ENCODE peak calls at places on chromosomes 4 and X, in nine cellular contexts. O, U, H, J, L, G, F, E and W are unnamed samples.

GRCh38 chrX:87526281-87526680 is 8.7 kb downstream of the KLHL4 start:
- DNase-seq in H (no peak), F (no peak), O (no peak), E (no peak), J (no peak), L (no peak), G (no peak), U (no peak), W (no peak)

GRCh38 chrX:18424482-18425198 is 768 bp upstream of the CDKL5 start:
- DNase-seq in J (no peak), L (peak), G (no peak), O (no peak), H (peak), E (no peak), U (peak), F (no peak), W (no peak)

GRCh38 chrX:76517544-76517943 is 90.0 kb downstream of the MAGEE1 start:
- DNase-seq in H (no peak), L (no peak), O (no peak), G (no peak), F (no peak), J (no peak), U (no peak), E (no peak), W (no peak)

GRCh38 chrX:7307720-7308119 is 159.8 kb upstream of the PUDP start:
- DNase-seq in G (no peak), F (no peak), H (no peak), L (no peak), J (no peak), E (no peak), U (no peak), O (no peak), W (no peak)

GRCh38 chrX:139930923-139931645 is 1.8 kb downstream of the ATP11C start:
- DNase-seq in E (no peak), J (peak), U (no peak), L (no peak), H (no peak), G (no peak), O (peak), F (peak), W (no peak)

GRCh38 chr4:163590609-163591264 is 96.2 kb downstream of the TMA16 start:
- DNase-seq in H (no peak), O (no peak), F (no peak), E (no peak), J (no peak), U (peak), G (no peak), L (no peak), W (no peak)

GRCh38 chr4:20764353-20764752 is 64.1 kb downstream of the PACRGL start:
- DNase-seq in O (no peak), U (peak), J (no peak), L (no peak), F (no peak), E (no peak), G (no peak), H (peak), W (no peak)

GRCh38 chr4:111650553-111651183 is 494.6 kb upstream of the FAM241A start:
- DNase-seq in U (no peak), H (no peak), E (no peak), J (no peak), G (no peak), O (no peak), F (no peak), L (no peak), W (no peak)

GRCh38 chrX:37462346-37462745 is 109.1 kb upstream of the LANCL3 start:
- DNase-seq in G (no peak), H (no peak), O (no peak), J (no peak), L (no peak), F (no peak), U (no peak), E (no peak), W (no peak)

GRCh38 chr4:7150083-7150635 is 42.2 kb upstream of the SORCS2 start:
- DNase-seq in O (no peak), L (no peak), U (no peak), H (no peak), E (no peak), G (no peak), J (no peak), F (no peak), W (no peak)

GRCh38 chrX:119041175-119041574 is 31.6 kb upstream of the CT47C1 start:
- DNase-seq in F (peak), H (peak), G (no peak), J (peak), U (peak), E (no peak), O (no peak), L (no peak), W (peak)

GRCh38 chr4:6926681-6927478 is 17.3 kb downstream of the TBC1D14 start:
- DNase-seq in H (peak), U (peak), G (no peak), J (peak), O (no peak), F (no peak), E (no peak), L (no peak), W (no peak)

GRCh38 chrX:133661962-133662839 is 246.9 kb upstream of the GPC4 start:
- DNase-seq in H (no peak), L (no peak), F (no peak), O (no peak), U (no peak), J (no peak), G (no peak), E (no peak), W (no peak)

GRCh38 chr4:107216379-107216778 is 180.3 kb upstream of the DKK2 start:
- DNase-seq in O (no peak), U (no peak), F (no peak), E (no peak), H (no peak), J (no peak), G (no peak), L (no peak), W (no peak)

GRCh38 chr4:14169460-14169859 is 541.9 kb upstream of the BOD1L1 start:
- DNase-seq in H (peak), E (no peak), J (no peak), O (no peak), L (no peak), U (peak), F (no peak), G (no peak), W (no peak)

GRCh38 chrX:20514358-20514757 is 247.6 kb upstream of the RPS6KA3 start:
- DNase-seq in G (no peak), E (no peak), J (no peak), F (no peak), O (no peak), L (no peak), H (peak), U (peak), W (peak)

GRCh38 chrX:133307637-133308485 is 89.7 kb upstream of the TFDP3 start:
- DNase-seq in L (no peak), O (no peak), J (peak), E (no peak), H (no peak), G (no peak), U (no peak), F (no peak), W (no peak)

GRCh38 chrX:15087747-15088146 is 182.1 kb downstream of the ASB9 start:
- DNase-seq in H (no peak), J (no peak), F (no peak), E (no peak), L (no peak), U (no peak), G (no peak), O (no peak), W (no peak)

GRCh38 chr4:106584590-106584989 is 216.0 kb upstream of the GIMD1 start:
- DNase-seq in O (no peak), J (no peak), F (no peak), L (no peak), U (peak), H (no peak), E (no peak), G (no peak), W (no peak)

GRCh38 chr4:176188654-176189053 is 6.7 kb downstream of the SPATA4 start:
- DNase-seq in O (no peak), L (no peak), H (no peak), E (no peak), U (peak), F (no peak), J (no peak), G (no peak), W (no peak)

GRCh38 chr4:17708992-17709759 is 72.2 kb downstream of the FAM184B start:
- DNase-seq in O (no peak), U (no peak), G (no peak), J (no peak), L (no peak), F (no peak), H (no peak), E (no peak), W (no peak)

GRCh38 chrX:147958316-147958715 is 22.8 kb upstream of the FMR1NB start:
- DNase-seq in L (no peak), O (no peak), E (no peak), F (no peak), H (peak), U (peak), J (no peak), G (no peak), W (no peak)